ENCODE peak calls at places on chromosomes 13 and 19, in five cellular contexts. U is fibroblast of mammary gland; H is AG04449; Y is CD8-positive, alpha-beta T cell; B is AG04450. N is an unnamed sample.

GRCh38 chr19:11463391-11463790 is 17.5 kb downstream of the ELAVL3 start:
- DNase-seq in B (no peak), U (no peak), Y (no peak), H (no peak), N (no peak)

GRCh38 chr13:29909975-29910674 is 59.7 kb upstream of the UBL3 start:
- DNase-seq in Y (no peak), B (no peak), H (no peak), U (peak), N (no peak)

GRCh38 chr19:19406878-19407639 is 1.6 kb downstream of the GATAD2A start:
- DNase-seq in Y (peak), B (no peak), H (no peak), U (peak), N (no peak)

GRCh38 chr13:45328661-45329105 is 12.3 kb downstream of the TPT1 start:
- DNase-seq in H (peak), Y (no peak), B (no peak), U (no peak), N (no peak)

GRCh38 chr13:74687452-74688180 is 553.4 kb upstream of the KLF12 start:
- DNase-seq in Y (no peak), B (no peak), H (no peak), U (no peak), N (no peak)

GRCh38 chr19:19662344-19662743 is 1.1 kb downstream of the ATP13A1 start:
- DNase-seq in U (no peak), Y (no peak), H (no peak), B (no peak), N (no peak)

GRCh38 chr13:27011661-27012060 is 159.9 kb downstream of the USP12 start:
- DNase-seq in Y (no peak), H (no peak), B (no peak), U (no peak), N (no peak)

GRCh38 chr13:76014618-76015315 is 378.6 kb downstream of the LMO7 start:
- DNase-seq in Y (no peak), B (no peak), H (no peak), U (peak), N (peak)

GRCh38 chr19:15129856-15130580 is 22.8 kb downstream of the SYDE1 start:
- DNase-seq in U (no peak), H (no peak), Y (no peak), B (no peak), N (no peak)

GRCh38 chr19:9076886-9077285 is 10.0 kb upstream of the OR1M1 start:
- DNase-seq in H (no peak), B (no peak), Y (no peak), U (no peak), N (no peak)

GRCh38 chr19:58346961-58347929 is 6.0 kb downstream of the A1BG start:
- DNase-seq in Y (peak), B (no peak), U (peak), H (no peak), N (no peak)

GRCh38 chr19:6268382-6268771 is 11.4 kb downstream of the MLLT1 start:
- DNase-seq in H (no peak), U (no peak), B (no peak), Y (no peak), N (no peak)

GRCh38 chr19:16628984-16629691 is 1.1 kb upstream of the MED26 start:
- DNase-seq in Y (no peak), B (peak), H (no peak), U (peak), N (no peak)

GRCh38 chr19:35853038-35853756 is 893 bp upstream of the NPHS1 start:
- DNase-seq in U (no peak), B (no peak), Y (no peak), H (no peak), N (no peak)

GRCh38 chr19:11164879-11165406 is 9.4 kb upstream of the SPC24 start:
- DNase-seq in Y (no peak), U (peak), B (no peak), H (no peak), N (no peak)

GRCh38 chr19:455851-456546 is 4.8 kb downstream of the SHC2 start:
- DNase-seq in Y (no peak), U (no peak), H (no peak), B (no peak), N (no peak)

GRCh38 chr19:35903550-35904179 is 1.3 kb downstream of the HCST start:
- DNase-seq in H (peak), Y (peak), U (peak), B (no peak), N (no peak)

GRCh38 chr19:6014551-6015135 is 36.7 kb upstream of the RANBP3 start:
- DNase-seq in U (no peak), Y (no peak), B (no peak), H (no peak), N (no peak)

GRCh38 chr19:34732548-34733255 is 1.3 kb upstream of the ZNF181 start:
- DNase-seq in H (no peak), Y (no peak), B (no peak), U (no peak), N (no peak)

GRCh38 chr19:33407716-33408115 is 34.2 kb downstream of the CEBPG start:
- DNase-seq in B (no peak), U (no peak), H (no peak), Y (no peak), N (no peak)

GRCh38 chr13:112885782-112886268 is 83.2 kb upstream of the MCF2L start:
- DNase-seq in H (no peak), B (peak), Y (no peak), U (peak), N (no peak)

GRCh38 chr13:21342699-21343442 is 116.2 kb downstream of the ZDHHC20 start:
- DNase-seq in U (no peak), Y (no peak), B (no peak), H (no peak), N (no peak)

GRCh38 chr19:11322269-11323024 is 17.0 kb downstream of the RAB3D start:
- DNase-seq in Y (no peak), U (no peak), H (no peak), B (no peak), N (no peak)

GRCh38 chr13:112951674-112952371 is 17.2 kb upstream of the MCF2L start:
- DNase-seq in H (no peak), U (no peak), B (no peak), Y (no peak), N (no peak)

GRCh38 chr13:94263038-94263437 is 216.4 kb downstream of the DCT start:
- DNase-seq in U (no peak), H (no peak), Y (no peak), B (no peak), N (no peak)

GRCh38 chr19:29665826-29666633 is 769 bp downstream of the PLEKHF1 start:
- DNase-seq in B (no peak), H (no peak), Y (no peak), U (peak), N (no peak)

GRCh38 chr19:13007292-13008045 is 12.2 kb downstream of the NFIX start:
- DNase-seq in H (no peak), U (no peak), B (no peak), Y (no peak), N (no peak)

GRCh38 chr19:48506138-48506733 is 5.4 kb downstream of the LMTK3 start:
- DNase-seq in U (peak), B (no peak), H (no peak), Y (no peak), N (no peak)

GRCh38 chr13:112325142-112325808 is 50.9 kb upstream of the SPACA7 start:
- DNase-seq in B (no peak), H (no peak), U (no peak), Y (no peak), N (no peak)

GRCh38 chr19:38294090-38294489 is 10.0 kb upstream of the C19orf33 start:
- DNase-seq in U (no peak), B (no peak), H (no peak), Y (no peak), N (no peak)

GRCh38 chr19:16380314-16380695 is 55.7 kb downstream of the KLF2 start:
- DNase-seq in H (no peak), U (no peak), B (no peak), Y (no peak), N (no peak)

GRCh38 chr13:30301827-30302226 is 5.5 kb downstream of the KATNAL1 start:
- DNase-seq in U (peak), B (no peak), H (no peak), Y (no peak), N (no peak)

GRCh38 chr13:43698009-43698408 is 88.8 kb downstream of the ENOX1 start:
- DNase-seq in B (no peak), H (no peak), U (peak), Y (no peak), N (no peak)

GRCh38 chr13:103067751-103068563 is 1.7 kb upstream of the SLC10A2 start:
- DNase-seq in B (no peak), U (no peak), H (no peak), Y (no peak), N (no peak)

DNA sequence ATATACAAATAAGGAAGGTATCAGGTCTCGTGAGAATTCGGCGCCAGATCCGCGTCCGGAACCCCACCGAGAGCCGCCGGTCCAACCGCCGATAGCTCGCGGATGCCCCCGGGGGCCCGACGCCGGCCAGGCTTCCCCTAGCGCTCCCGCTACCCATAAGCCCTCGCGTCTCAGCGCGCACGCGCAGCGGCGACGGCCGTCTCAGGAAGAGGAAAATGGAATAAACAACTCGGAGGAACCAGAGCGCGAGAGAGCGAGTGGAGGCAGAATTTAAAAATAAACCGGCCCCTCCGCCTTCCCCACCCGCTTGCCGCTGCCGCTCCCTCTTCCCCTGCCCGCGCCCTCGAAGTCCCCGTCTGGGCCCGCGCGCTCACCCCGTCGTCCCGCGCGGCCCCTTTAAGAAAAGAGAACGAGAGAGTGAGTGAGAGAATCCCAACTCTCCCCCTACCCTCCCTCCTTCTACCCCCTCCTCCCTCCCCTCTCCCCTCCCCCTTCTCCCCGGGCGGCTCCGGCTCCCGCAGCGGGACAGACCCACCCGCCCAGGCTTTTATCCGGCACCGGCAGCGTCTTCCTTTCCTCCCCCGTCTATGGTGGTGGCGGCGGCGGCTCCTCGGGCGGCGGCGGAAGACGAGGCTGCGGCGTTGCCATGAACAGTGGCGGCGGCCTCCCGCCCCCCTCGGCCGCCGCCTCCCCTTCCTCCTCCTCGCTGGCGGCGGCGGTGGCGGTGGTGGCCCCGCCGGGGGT is at the start of gene PAN3:
- DNase-seq in U (peak), Y (peak), B (peak), H (peak), N (no peak)
- TF ChIP-seq CTCF in U (no peak), Y (no peak), B (peak), H (peak), N (no peak)

GRCh38 chr13:109156181-109156935 is 526.9 kb downstream of the MYO16 start:
- DNase-seq in Y (no peak), B (peak), H (peak), U (peak), N (no peak)
- H3K4me3 ChIP-seq in Y (no peak), B (no peak), H (peak), U (no peak), N (no peak)

GRCh38 chr13:100520936-100521765 is 67.4 kb downstream of the GGACT start:
- DNase-seq in Y (no peak), U (no peak), B (no peak), H (no peak), N (no peak)
- TF ChIP-seq CTCF in Y (no peak), U (no peak), B (no peak), H (no peak), N (no peak)

DNA sequence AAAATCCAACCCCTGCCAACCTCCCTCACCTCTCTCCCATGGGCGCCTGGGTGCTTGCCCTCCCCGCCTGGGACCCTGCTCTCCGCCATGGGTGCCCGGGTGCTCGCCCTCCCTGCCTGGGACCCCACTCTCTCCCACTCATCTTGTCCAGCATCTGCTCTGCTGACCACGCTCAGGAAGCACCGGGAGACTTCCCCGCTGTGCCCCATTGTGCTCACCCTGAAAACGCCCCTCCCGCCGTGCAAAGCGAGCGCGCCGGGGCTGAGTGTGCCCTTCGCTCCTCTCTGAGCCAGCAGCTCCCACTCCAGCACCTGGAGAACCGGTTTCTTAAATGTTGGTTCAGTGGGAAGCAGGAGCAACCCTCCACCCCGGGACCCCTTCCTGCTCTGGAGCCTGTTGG is 23.3 kb upstream of the CDC16 start:
- DNase-seq in Y (no peak), H (no peak), U (no peak), B (no peak), N (no peak)
- H3K4me3 ChIP-seq in Y (no peak), H (no peak), U (no peak), B (no peak), N (no peak)

GRCh38 chr19:2333807-2334211 is 5.3 kb downstream of the SPPL2B start:
- DNase-seq in U (no peak), H (no peak), B (no peak), Y (no peak), N (no peak)
- TF ChIP-seq CTCF in U (no peak), H (no peak), B (no peak), Y (no peak), N (peak)

GRCh38 chr19:54173951-54174817 is 1.2 kb upstream of the TMC4 start:
- DNase-seq in U (no peak), Y (no peak), B (no peak), H (no peak), N (no peak)

GRCh38 chr19:54179921-54180452 is 7.0 kb upstream of the TMC4 start:
- DNase-seq in Y (no peak), H (no peak), B (no peak), U (peak), N (no peak)

GRCh38 chr19:54179262-54179587 is 6.3 kb upstream of the TMC4 start:
- DNase-seq in Y (no peak), H (no peak), B (no peak), U (no peak), N (no peak)

GRCh38 chr19:54180691-54181091 is 7.7 kb upstream of the TMC4 start:
- DNase-seq in Y (no peak), U (no peak), B (no peak), H (no peak), N (no peak)

GRCh38 chr19:54178581-54179261 is 5.8 kb upstream of the TMC4 start:
- DNase-seq in H (no peak), Y (no peak), B (no peak), U (no peak), N (no peak)
- H3K4me3 ChIP-seq in H (no peak), Y (no peak), B (no peak), U (no peak), N (no peak)

DNA sequence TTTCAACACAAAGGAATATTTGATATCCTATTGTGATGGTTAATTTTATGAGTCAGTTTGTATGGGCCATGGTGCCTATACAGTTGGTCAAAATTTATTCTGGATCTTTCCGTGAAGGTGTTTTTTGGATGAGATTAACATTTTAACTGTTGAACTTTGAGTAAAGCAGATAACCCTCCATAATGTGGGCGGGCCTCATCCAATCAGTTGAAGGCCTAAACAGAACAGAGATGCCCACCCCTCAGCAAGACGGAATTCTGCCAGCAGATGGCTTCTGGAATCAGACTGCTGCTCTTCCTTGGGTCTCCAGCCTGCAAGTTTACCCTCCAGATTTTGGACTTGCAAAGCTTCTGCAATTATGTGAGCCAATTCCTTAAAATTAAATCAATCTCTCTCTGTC is 16.0 kb downstream of the CSNK1A1L start:
- DNase-seq in Y (no peak), B (no peak), U (no peak), H (no peak), N (no peak)
- TF ChIP-seq CTCF in Y (no peak), B (no peak), U (no peak), H (no peak), N (no peak)

DNA sequence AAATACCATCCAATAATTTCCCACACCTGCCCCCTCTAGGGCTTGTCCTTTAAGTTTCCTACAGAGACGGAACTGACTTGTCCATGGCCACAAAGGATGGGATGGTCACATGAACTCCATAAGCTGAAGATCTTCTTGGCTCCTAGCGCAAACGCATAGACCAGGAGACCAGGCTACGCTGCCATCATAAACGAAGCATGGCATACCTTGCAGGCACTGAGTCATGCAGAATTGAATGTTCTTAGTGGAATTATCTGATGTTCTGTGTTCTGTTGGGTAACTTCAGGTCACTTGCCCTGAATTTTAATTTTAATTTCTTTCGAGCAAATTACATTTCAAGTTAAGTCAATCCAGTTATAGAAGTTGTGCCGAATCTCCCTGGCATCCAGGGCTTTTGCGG is 96.4 kb upstream of the STARD13 start:
- DNase-seq in Y (no peak), H (no peak), U (no peak), B (no peak), N (no peak)
- H3K4me3 ChIP-seq in Y (no peak), H (no peak), U (no peak), B (no peak), N (no peak)

GRCh38 chr19:8004001-8004400 is 1.4 kb downstream of the ELAVL1 start:
- DNase-seq in U (no peak), H (no peak), Y (no peak), B (no peak), N (no peak)

GRCh38 chr19:8001995-8002849 is 3.2 kb downstream of the ELAVL1 start:
- DNase-seq in H (peak), Y (peak), B (peak), U (peak), N (no peak)

GRCh38 chr19:8000298-8001038 is 5.0 kb downstream of the ELAVL1 start:
- DNase-seq in U (no peak), Y (no peak), B (no peak), H (no peak), N (no peak)

GRCh38 chr19:7999376-7999775 is 6.1 kb downstream of the ELAVL1 start:
- DNase-seq in Y (no peak), B (no peak), U (no peak), H (no peak), N (no peak)

DNA sequence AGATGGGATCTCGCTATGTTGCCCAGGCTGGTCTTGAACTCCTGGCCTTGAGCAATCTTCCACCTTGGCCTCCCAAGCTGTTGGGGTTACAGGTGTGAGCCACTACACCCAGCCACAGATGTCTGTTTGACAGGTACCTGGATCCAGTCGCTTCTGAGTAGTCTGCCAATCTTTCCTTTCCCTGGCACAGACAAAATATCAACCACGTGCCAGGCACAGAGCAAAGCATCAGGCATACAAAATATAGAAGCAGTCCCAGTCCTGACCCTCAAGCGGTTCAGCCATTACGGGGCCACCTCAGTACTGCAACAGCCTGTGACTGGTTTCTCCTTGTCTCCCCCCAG is 3.8 kb downstream of the ELAVL1 start:
- DNase-seq in H (no peak), Y (no peak), U (no peak), B (no peak), N (no peak)
- TF ChIP-seq CTCF in H (no peak), Y (no peak), U (no peak), B (no peak), N (no peak)

GRCh38 chr19:4582112-4582553 is 22.6 kb upstream of the SEMA6B start:
- DNase-seq in B (no peak), U (no peak), H (no peak), Y (no peak), N (no peak)
- H3K4me3 ChIP-seq in B (no peak), U (no peak), H (no peak), Y (no peak), N (no peak)

N was measured in epithelial cell of proximal tubule.